ENCODE peak calls at places on chromosomes 11 and 22, in seven cellular contexts. One of them, this sample, is unnamed. For H3K4me1 and H3K9me3, the result is how much of the 10 kb centered on the place peaks cover.

GRCh38 chr11:79419120-79419519 is 21.7 kb downstream of the TENM4 start:
- DNase-seq in left ventricle myocardium inferior: no peak
- DNase-seq in heart right ventricle: no peak
- DNase-seq in CD8-positive, alpha-beta memory T cell: no peak
- DNase-seq in thoracic aorta: no peak
- DNase-seq in NT2/D1: no peak
- DNase-seq in DND-41: no peak
- DNase-seq in this sample: no peak

GRCh38 chr11:65410936-65411680 is 11.5 kb upstream of the NEAT1 start:
- DNase-seq in left ventricle myocardium inferior: peak
- DNase-seq in heart right ventricle: no peak
- DNase-seq in CD8-positive, alpha-beta memory T cell: no peak
- DNase-seq in thoracic aorta: no peak
- DNase-seq in NT2/D1: no peak
- DNase-seq in DND-41: no peak
- DNase-seq in this sample: no peak

GRCh38 chr22:33105501-33105911 is 47.3 kb upstream of the SYN3 start:
- DNase-seq in left ventricle myocardium inferior: no peak
- DNase-seq in heart right ventricle: no peak
- DNase-seq in CD8-positive, alpha-beta memory T cell: no peak
- DNase-seq in thoracic aorta: no peak
- DNase-seq in NT2/D1: no peak
- DNase-seq in DND-41: no peak
- DNase-seq in this sample: no peak

GRCh38 chr11:1557904-1558831 is 13.9 kb downstream of the DUSP8 start:
- DNase-seq in left ventricle myocardium inferior: no peak
- DNase-seq in heart right ventricle: peak
- DNase-seq in CD8-positive, alpha-beta memory T cell: peak
- DNase-seq in thoracic aorta: no peak
- DNase-seq in NT2/D1: no peak
- DNase-seq in DND-41: no peak
- DNase-seq in this sample: no peak

GRCh38 chr11:128291835-128292234 is 295.5 kb downstream of the ETS1 start:
- DNase-seq in left ventricle myocardium inferior: no peak
- DNase-seq in heart right ventricle: no peak
- DNase-seq in CD8-positive, alpha-beta memory T cell: peak
- DNase-seq in thoracic aorta: no peak
- DNase-seq in NT2/D1: no peak
- DNase-seq in DND-41: no peak
- DNase-seq in this sample: peak

GRCh38 chr11:80414766-80415165 is 973.9 kb upstream of the TENM4 start:
- DNase-seq in left ventricle myocardium inferior: no peak
- DNase-seq in heart right ventricle: no peak
- DNase-seq in CD8-positive, alpha-beta memory T cell: no peak
- DNase-seq in thoracic aorta: no peak
- DNase-seq in NT2/D1: no peak
- DNase-seq in DND-41: no peak
- DNase-seq in this sample: no peak

GRCh38 chr11:7300281-7300680 is 48.6 kb downstream of the SYT9 start:
- DNase-seq in left ventricle myocardium inferior: no peak
- DNase-seq in heart right ventricle: no peak
- DNase-seq in CD8-positive, alpha-beta memory T cell: no peak
- DNase-seq in thoracic aorta: no peak
- DNase-seq in NT2/D1: no peak
- DNase-seq in DND-41: no peak
- DNase-seq in this sample: no peak

GRCh38 chr11:60934790-60935605 is 10.7 kb downstream of the TMEM132A start:
- DNase-seq in left ventricle myocardium inferior: no peak
- DNase-seq in heart right ventricle: no peak
- DNase-seq in CD8-positive, alpha-beta memory T cell: no peak
- DNase-seq in thoracic aorta: no peak
- DNase-seq in NT2/D1: no peak
- DNase-seq in DND-41: no peak
- DNase-seq in this sample: no peak

GRCh38 chr11:67636962-67637361 is 2.6 kb downstream of the TBX10 start:
- DNase-seq in left ventricle myocardium inferior: no peak
- DNase-seq in heart right ventricle: no peak
- DNase-seq in CD8-positive, alpha-beta memory T cell: no peak
- DNase-seq in thoracic aorta: no peak
- DNase-seq in NT2/D1: no peak
- DNase-seq in DND-41: no peak
- DNase-seq in this sample: no peak

GRCh38 chr11:50088231-50088630 is 55.6 kb downstream of the OR4C45 start:
- DNase-seq in left ventricle myocardium inferior: no peak
- DNase-seq in heart right ventricle: no peak
- DNase-seq in CD8-positive, alpha-beta memory T cell: no peak
- DNase-seq in thoracic aorta: no peak
- DNase-seq in NT2/D1: no peak
- DNase-seq in DND-41: no peak
- DNase-seq in this sample: no peak

GRCh38 chr11:115364892-115365291 is 139.3 kb downstream of the CADM1 start:
- DNase-seq in left ventricle myocardium inferior: no peak
- DNase-seq in heart right ventricle: no peak
- DNase-seq in CD8-positive, alpha-beta memory T cell: no peak
- DNase-seq in thoracic aorta: no peak
- DNase-seq in NT2/D1: no peak
- DNase-seq in DND-41: no peak
- DNase-seq in this sample: no peak

GRCh38 chr11:124667601-124668000 is 5.9 kb downstream of the SIAE start:
- DNase-seq in left ventricle myocardium inferior: no peak
- DNase-seq in heart right ventricle: no peak
- DNase-seq in CD8-positive, alpha-beta memory T cell: no peak
- DNase-seq in thoracic aorta: no peak
- DNase-seq in NT2/D1: no peak
- DNase-seq in DND-41: no peak
- DNase-seq in this sample: no peak

GRCh38 chr22:28958611-28959010 is 75.2 kb downstream of the ZNRF3 start:
- DNase-seq in left ventricle myocardium inferior: no peak
- DNase-seq in heart right ventricle: no peak
- DNase-seq in CD8-positive, alpha-beta memory T cell: no peak
- DNase-seq in thoracic aorta: no peak
- DNase-seq in NT2/D1: no peak
- DNase-seq in DND-41: no peak
- DNase-seq in this sample: no peak

GRCh38 chr22:17773606-17774205 is 563 bp downstream of the BID start:
- DNase-seq in left ventricle myocardium inferior: peak
- DNase-seq in heart right ventricle: no peak
- DNase-seq in CD8-positive, alpha-beta memory T cell: peak
- DNase-seq in thoracic aorta: no peak
- DNase-seq in NT2/D1: no peak
- DNase-seq in DND-41: peak
- DNase-seq in this sample: peak

GRCh38 chr11:11502303-11502828 is 119.4 kb downstream of the GALNT18 start:
- DNase-seq in left ventricle myocardium inferior: no peak
- DNase-seq in heart right ventricle: no peak
- DNase-seq in CD8-positive, alpha-beta memory T cell: no peak
- DNase-seq in thoracic aorta: no peak
- DNase-seq in NT2/D1: no peak
- DNase-seq in DND-41: no peak
- DNase-seq in this sample: no peak

GRCh38 chr11:94762208-94762607 is 5.9 kb upstream of the AMOTL1 start:
- DNase-seq in left ventricle myocardium inferior: no peak
- DNase-seq in heart right ventricle: no peak
- DNase-seq in CD8-positive, alpha-beta memory T cell: no peak
- DNase-seq in thoracic aorta: no peak
- DNase-seq in NT2/D1: no peak
- DNase-seq in DND-41: no peak
- DNase-seq in this sample: no peak

GRCh38 chr22:46122511-46122971 is 27.8 kb upstream of the PPARA start:
- DNase-seq in left ventricle myocardium inferior: peak
- DNase-seq in heart right ventricle: peak
- DNase-seq in CD8-positive, alpha-beta memory T cell: peak
- DNase-seq in thoracic aorta: no peak
- DNase-seq in NT2/D1: no peak
- DNase-seq in DND-41: peak
- DNase-seq in this sample: peak
- H3K4me1 ChIP-seq in left ventricle myocardium inferior: under half
- H3K4me1 ChIP-seq in heart right ventricle: under half
- H3K4me1 ChIP-seq in CD8-positive, alpha-beta memory T cell: under half
- H3K4me1 ChIP-seq in thoracic aorta: under half
- H3K4me1 ChIP-seq in NT2/D1: under half
- H3K4me1 ChIP-seq in DND-41: under half
- H3K4me1 ChIP-seq in this sample: under half

GRCh38 chr22:45772726-45773125 is 101.1 kb downstream of the ATXN10 start:
- DNase-seq in left ventricle myocardium inferior: no peak
- DNase-seq in heart right ventricle: no peak
- DNase-seq in CD8-positive, alpha-beta memory T cell: no peak
- DNase-seq in thoracic aorta: no peak
- DNase-seq in NT2/D1: no peak
- DNase-seq in DND-41: no peak
- DNase-seq in this sample: no peak
- H3K4me3 ChIP-seq in left ventricle myocardium inferior: no peak
- H3K4me3 ChIP-seq in heart right ventricle: no peak
- H3K4me3 ChIP-seq in CD8-positive, alpha-beta memory T cell: no peak
- H3K4me3 ChIP-seq in thoracic aorta: no peak
- H3K4me3 ChIP-seq in NT2/D1: no peak
- H3K4me3 ChIP-seq in DND-41: no peak
- H3K4me3 ChIP-seq in this sample: no peak

DNA sequence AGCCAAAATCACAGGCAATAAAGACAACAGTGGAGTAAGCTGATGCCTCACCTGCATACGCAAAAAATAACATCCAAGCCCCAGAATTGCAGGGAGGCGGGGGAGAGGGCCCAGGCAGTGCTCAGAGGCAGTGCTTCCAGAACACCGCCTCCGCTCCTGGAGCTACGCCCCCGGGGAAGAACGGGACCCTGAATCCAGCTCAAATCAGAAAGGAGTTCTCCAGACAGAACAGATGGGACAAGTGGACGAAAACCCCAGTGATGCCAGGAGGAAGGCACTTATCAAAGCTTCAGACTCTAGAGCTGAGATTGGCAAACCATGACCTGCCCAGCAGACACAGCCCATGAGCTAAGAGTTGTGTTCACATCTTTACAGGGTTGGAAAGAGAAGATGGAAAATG is 683.9 kb downstream of the TBC1D22A start:
- DNase-seq in left ventricle myocardium inferior: no peak
- DNase-seq in heart right ventricle: no peak
- DNase-seq in CD8-positive, alpha-beta memory T cell: no peak
- DNase-seq in thoracic aorta: no peak
- DNase-seq in NT2/D1: no peak
- DNase-seq in DND-41: no peak
- DNase-seq in this sample: no peak
- H3K9me3 ChIP-seq in left ventricle myocardium inferior: under half
- H3K9me3 ChIP-seq in heart right ventricle: under half
- H3K9me3 ChIP-seq in CD8-positive, alpha-beta memory T cell: under half
- H3K9me3 ChIP-seq in thoracic aorta: under half
- H3K9me3 ChIP-seq in NT2/D1: under half
- H3K9me3 ChIP-seq in DND-41: under half
- H3K9me3 ChIP-seq in this sample: under half

GRCh38 chr22:46791201-46791731 is 28.8 kb downstream of the TBC1D22A start:
- DNase-seq in left ventricle myocardium inferior: no peak
- DNase-seq in heart right ventricle: peak
- DNase-seq in CD8-positive, alpha-beta memory T cell: peak
- DNase-seq in thoracic aorta: no peak
- DNase-seq in NT2/D1: no peak
- DNase-seq in DND-41: peak
- DNase-seq in this sample: peak
- H3K4me1 ChIP-seq in left ventricle myocardium inferior: half or more
- H3K4me1 ChIP-seq in heart right ventricle: under half
- H3K4me1 ChIP-seq in CD8-positive, alpha-beta memory T cell: under half
- H3K4me1 ChIP-seq in thoracic aorta: under half
- H3K4me1 ChIP-seq in NT2/D1: under half
- H3K4me1 ChIP-seq in DND-41: under half
- H3K4me1 ChIP-seq in this sample: under half

GRCh38 chr11:118892515-118892914 is 8.8 kb downstream of the CXCR5 start:
- DNase-seq in left ventricle myocardium inferior: no peak
- DNase-seq in heart right ventricle: no peak
- DNase-seq in CD8-positive, alpha-beta memory T cell: peak
- DNase-seq in thoracic aorta: no peak
- DNase-seq in NT2/D1: no peak
- DNase-seq in DND-41: peak
- DNase-seq in this sample: peak
- H3K4me3 ChIP-seq in left ventricle myocardium inferior: no peak
- H3K4me3 ChIP-seq in heart right ventricle: no peak
- H3K4me3 ChIP-seq in CD8-positive, alpha-beta memory T cell: peak
- H3K4me3 ChIP-seq in thoracic aorta: no peak
- H3K4me3 ChIP-seq in NT2/D1: no peak
- H3K4me3 ChIP-seq in DND-41: no peak
- H3K4me3 ChIP-seq in this sample: peak

GRCh38 chr11:118216621-118217526 is 7.9 kb downstream of the JAML start:
- DNase-seq in left ventricle myocardium inferior: no peak
- DNase-seq in heart right ventricle: no peak
- DNase-seq in CD8-positive, alpha-beta memory T cell: no peak
- DNase-seq in thoracic aorta: no peak
- DNase-seq in NT2/D1: no peak
- DNase-seq in DND-41: no peak
- DNase-seq in this sample: peak

GRCh38 chr11:118215765-118216164 is 9.0 kb downstream of the JAML start:
- DNase-seq in left ventricle myocardium inferior: no peak
- DNase-seq in heart right ventricle: no peak
- DNase-seq in CD8-positive, alpha-beta memory T cell: no peak
- DNase-seq in thoracic aorta: no peak
- DNase-seq in NT2/D1: no peak
- DNase-seq in DND-41: no peak
- DNase-seq in this sample: no peak

GRCh38 chr11:118219244-118219643 is 5.6 kb downstream of the JAML start:
- DNase-seq in left ventricle myocardium inferior: no peak
- DNase-seq in heart right ventricle: no peak
- DNase-seq in CD8-positive, alpha-beta memory T cell: no peak
- DNase-seq in thoracic aorta: no peak
- DNase-seq in NT2/D1: no peak
- DNase-seq in DND-41: no peak
- DNase-seq in this sample: no peak

GRCh38 chr11:118219696-118220095 is 5.1 kb downstream of the JAML start:
- DNase-seq in left ventricle myocardium inferior: no peak
- DNase-seq in heart right ventricle: no peak
- DNase-seq in CD8-positive, alpha-beta memory T cell: no peak
- DNase-seq in thoracic aorta: no peak
- DNase-seq in NT2/D1: no peak
- DNase-seq in DND-41: no peak
- DNase-seq in this sample: no peak

DNA sequence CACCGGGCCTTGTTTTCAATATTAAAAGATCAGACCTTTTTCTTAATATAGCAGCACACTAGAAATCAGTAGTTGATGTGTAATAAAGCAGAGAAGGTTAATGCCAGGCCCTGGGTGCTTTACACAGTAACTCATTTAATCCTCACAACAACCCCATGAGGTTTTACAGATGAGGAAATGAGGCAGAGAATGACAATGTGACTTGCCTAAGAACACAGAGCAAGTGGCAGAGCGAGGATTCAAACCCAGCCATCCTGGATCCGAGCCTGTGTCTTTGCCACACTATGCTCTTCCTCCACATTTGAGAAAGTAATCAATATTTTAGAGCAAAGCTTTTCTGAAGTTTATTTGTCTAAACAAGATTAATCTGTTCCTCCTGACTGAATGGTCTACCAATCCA is 7.2 kb downstream of the JAML start:
- DNase-seq in left ventricle myocardium inferior: no peak
- DNase-seq in heart right ventricle: no peak
- DNase-seq in CD8-positive, alpha-beta memory T cell: no peak
- DNase-seq in thoracic aorta: no peak
- DNase-seq in NT2/D1: no peak
- DNase-seq in DND-41: no peak
- DNase-seq in this sample: no peak
- H3K9me3 ChIP-seq in left ventricle myocardium inferior: under half
- H3K9me3 ChIP-seq in heart right ventricle: under half
- H3K9me3 ChIP-seq in CD8-positive, alpha-beta memory T cell: under half
- H3K9me3 ChIP-seq in thoracic aorta: under half
- H3K9me3 ChIP-seq in NT2/D1: under half
- H3K9me3 ChIP-seq in DND-41: under half
- H3K9me3 ChIP-seq in this sample: under half

GRCh38 chr22:36386351-36386899 is 1.3 kb downstream of the MYH9 start:
- DNase-seq in left ventricle myocardium inferior: no peak
- DNase-seq in heart right ventricle: no peak
- DNase-seq in CD8-positive, alpha-beta memory T cell: no peak
- DNase-seq in thoracic aorta: no peak
- DNase-seq in NT2/D1: no peak
- DNase-seq in DND-41: peak
- DNase-seq in this sample: peak
- H3K4me1 ChIP-seq in left ventricle myocardium inferior: half or more
- H3K4me1 ChIP-seq in heart right ventricle: under half
- H3K4me1 ChIP-seq in CD8-positive, alpha-beta memory T cell: under half
- H3K4me1 ChIP-seq in thoracic aorta: under half
- H3K4me1 ChIP-seq in NT2/D1: under half
- H3K4me1 ChIP-seq in DND-41: half or more
- H3K4me1 ChIP-seq in this sample: under half